ENCODE peak calls at places on chromosome 15, in seven cellular contexts. O is aorta, C is AG10803, N is BJ, P is cardiac muscle cell, I is mammary epithelial cell, J is Peyer's patch. Y is an unnamed sample.

GRCh38 chr15:71440479-71441071 is 325.3 kb downstream of the THSD4 start:
- DNase-seq in O (no peak), C (peak), N (peak), P (peak), I (peak), J (no peak), Y (peak)

GRCh38 chr15:80478075-80478474 is 73.9 kb downstream of the ARNT2 start:
- DNase-seq in O (no peak), C (peak), N (no peak), P (no peak), I (no peak), J (no peak), Y (no peak)

GRCh38 chr15:64985382-64986033 is 4.2 kb downstream of the SPG21 start:
- DNase-seq in O (no peak), C (peak), N (no peak), P (no peak), I (no peak), J (no peak), Y (no peak)

GRCh38 chr15:45048784-45049631 is 26.0 kb downstream of the SORD start:
- DNase-seq in O (no peak), C (no peak), N (no peak), P (no peak), I (no peak), J (no peak), Y (no peak)

GRCh38 chr15:38975282-38975990 is 410.8 kb upstream of the RASGRP1 start:
- DNase-seq in O (no peak), C (no peak), N (no peak), P (no peak), I (no peak), J (no peak), Y (no peak)

GRCh38 chr15:80367094-80367493 is 37.1 kb upstream of the ARNT2 start:
- DNase-seq in O (no peak), C (no peak), N (no peak), P (peak), I (no peak), J (no peak), Y (peak)

GRCh38 chr15:100601158-100601557 is 826 bp downstream of the LINS1 start:
- DNase-seq in O (peak), C (no peak), N (no peak), P (peak), I (peak), J (no peak), Y (no peak)

GRCh38 chr15:90482124-90483011 is 47.4 kb upstream of the CRTC3 start:
- DNase-seq in O (no peak), C (peak), N (peak), P (peak), I (no peak), J (no peak), Y (peak)

GRCh38 chr15:84859143-84859542 is 25.3 kb upstream of the SLC28A1 start:
- DNase-seq in O (no peak), C (no peak), N (no peak), P (no peak), I (peak), J (no peak), Y (no peak)

GRCh38 chr15:31260646-31261265 is 65.9 kb upstream of the KLF13 start:
- DNase-seq in O (no peak), C (no peak), N (no peak), P (no peak), I (no peak), J (peak), Y (no peak)

GRCh38 chr15:59335197-59335786 is 37.4 kb downstream of the MYO1E start:
- DNase-seq in O (no peak), C (peak), N (no peak), P (peak), I (no peak), J (no peak), Y (no peak)

GRCh38 chr15:71409541-71409940 is 294.3 kb downstream of the THSD4 start:
- DNase-seq in O (no peak), C (no peak), N (no peak), P (no peak), I (no peak), J (no peak), Y (no peak)

GRCh38 chr15:36465304-36465703 is 114.1 kb upstream of the CDIN1 start:
- DNase-seq in O (no peak), C (no peak), N (no peak), P (no peak), I (no peak), J (no peak), Y (no peak)

GRCh38 chr15:74907277-74907870 is 723 bp upstream of the FAM219B start:
- DNase-seq in O (no peak), C (no peak), N (no peak), P (peak), I (no peak), J (no peak), Y (peak)

GRCh38 chr15:45551691-45552090 is 29.1 kb upstream of the SLC30A4 start:
- DNase-seq in O (no peak), C (peak), N (no peak), P (no peak), I (peak), J (no peak), Y (no peak)

GRCh38 chr15:71116942-71117341 is 1.7 kb downstream of the THSD4 start:
- DNase-seq in O (no peak), C (no peak), N (no peak), P (no peak), I (peak), J (no peak), Y (peak)

GRCh38 chr15:70726753-70727152 is 36.6 kb downstream of the UACA start:
- DNase-seq in O (no peak), C (peak), N (no peak), P (peak), I (no peak), J (no peak), Y (peak)

DNA sequence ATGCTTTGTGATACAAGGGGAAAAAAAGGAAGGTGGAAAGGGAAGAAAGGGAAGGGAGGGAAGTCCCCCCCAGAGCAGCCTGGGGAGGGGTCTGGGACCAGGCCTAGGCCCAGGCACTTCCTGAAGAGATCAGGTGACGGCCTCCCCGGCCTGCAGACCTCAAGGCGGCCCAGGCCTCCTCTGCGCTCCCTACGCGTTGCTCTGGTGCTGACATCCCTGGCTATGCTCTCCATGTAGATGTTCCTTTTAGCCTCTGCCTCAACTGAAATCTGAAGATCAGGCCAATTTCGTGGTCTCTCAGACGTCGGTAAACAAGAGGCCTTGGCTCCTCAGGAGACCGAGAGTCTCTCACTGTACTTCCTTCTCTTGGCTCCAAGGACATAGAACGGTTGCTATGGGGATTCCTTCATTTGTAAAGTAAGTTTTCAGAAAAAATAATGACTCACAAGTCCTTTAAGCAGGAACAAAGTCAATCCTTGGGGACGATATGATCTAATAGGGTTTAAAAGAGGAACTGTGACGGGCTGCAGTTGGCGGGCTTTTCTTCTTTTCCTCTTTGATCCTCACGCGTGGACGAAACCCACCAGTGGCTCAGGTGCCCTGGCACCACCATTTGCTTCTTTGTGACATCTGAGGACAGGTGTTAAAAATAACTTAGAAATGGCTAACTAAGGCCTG is 55.6 kb upstream of the CGNL1 start:
- DNase-seq in O (peak), C (peak), N (no peak), P (no peak), I (no peak), J (no peak), Y (no peak)
- H3K4me3 ChIP-seq in O (no peak), C (no peak), N (no peak), P (no peak), I (no peak), J (no peak), Y (no peak)

GRCh38 chr15:69414702-69415161 is 583 bp downstream of the KIF23 start:
- DNase-seq in O (peak), C (peak), N (peak), P (peak), I (peak), J (no peak), Y (peak)

GRCh38 chr15:69417581-69417980 is 3.4 kb downstream of the KIF23 start:
- DNase-seq in O (no peak), C (peak), N (peak), P (no peak), I (no peak), J (no peak), Y (no peak)

GRCh38 chr15:69413822-69414701 is at the start of gene KIF23:
- DNase-seq in O (peak), C (peak), N (peak), P (peak), I (peak), J (peak), Y (peak)

GRCh38 chr15:69412701-69413100 is 1.4 kb upstream of the KIF23 start:
- DNase-seq in O (no peak), C (no peak), N (no peak), P (no peak), I (no peak), J (no peak), Y (no peak)

DNA sequence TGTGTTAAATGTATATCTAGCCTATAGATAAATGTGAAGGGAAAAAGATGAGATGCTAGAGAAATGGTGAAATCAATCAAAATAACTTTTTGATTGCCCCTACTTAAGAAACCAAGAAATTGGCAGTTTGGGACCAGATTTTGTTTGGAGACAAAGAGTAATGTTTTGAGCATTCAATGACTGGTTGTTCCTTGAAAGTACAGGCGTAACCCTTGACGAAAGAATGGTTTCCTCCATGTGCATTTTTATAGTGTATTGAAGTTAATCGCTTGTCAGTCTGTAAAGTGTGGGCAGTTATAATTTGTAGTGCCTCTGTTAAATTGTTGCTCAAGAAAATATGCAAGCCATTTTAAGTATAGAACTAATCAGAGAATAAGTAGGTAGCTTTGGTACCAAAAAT is 1.2 kb downstream of the KIF23 start:
- DNase-seq in O (no peak), C (peak), N (no peak), P (no peak), I (no peak), J (no peak), Y (no peak)
- H3K4me3 ChIP-seq in O (no peak), C (peak), N (peak), P (peak), I (peak), J (no peak), Y (peak)

GRCh38 chr15:96351801-96352593 is 21.5 kb downstream of the NR2F2 start:
- DNase-seq in O (peak), C (no peak), N (no peak), P (peak), I (no peak), J (no peak), Y (peak)

GRCh38 chr15:96349034-96349932 is 18.8 kb downstream of the NR2F2 start:
- DNase-seq in O (no peak), C (no peak), N (no peak), P (no peak), I (no peak), J (no peak), Y (no peak)

GRCh38 chr15:96349933-96350292 is 19.4 kb downstream of the NR2F2 start:
- DNase-seq in O (no peak), C (no peak), N (no peak), P (no peak), I (no peak), J (no peak), Y (no peak)

GRCh38 chr15:96350884-96351639 is 20.6 kb downstream of the NR2F2 start:
- DNase-seq in O (no peak), C (no peak), N (no peak), P (no peak), I (no peak), J (no peak), Y (no peak)

DNA sequence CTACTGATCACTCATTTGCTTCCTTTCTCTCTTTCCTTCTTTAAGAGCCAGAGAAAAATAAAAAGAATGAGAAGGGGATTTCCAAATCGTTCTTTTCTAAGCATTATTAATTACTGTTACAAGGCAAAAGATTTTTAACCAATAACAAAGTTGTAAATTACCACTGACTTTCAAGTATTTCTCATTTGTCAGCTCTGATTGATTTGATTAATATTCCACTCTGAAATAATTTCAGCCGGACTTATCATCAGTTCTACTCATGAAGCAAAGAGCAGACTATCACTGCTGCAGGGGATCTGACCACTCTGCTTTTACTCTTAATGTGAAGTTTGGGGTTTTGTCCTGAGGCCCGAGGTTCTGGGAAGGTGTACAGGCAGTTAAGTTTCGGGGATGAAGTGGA is 19.8 kb downstream of the NR2F2 start:
- DNase-seq in O (no peak), C (no peak), N (no peak), P (no peak), I (no peak), J (no peak), Y (no peak)
- H3K4me3 ChIP-seq in O (no peak), C (no peak), N (no peak), P (no peak), I (no peak), J (no peak), Y (no peak)

GRCh38 chr15:41230650-41231533 is at the start of the genes CHP1 and EXD1:
- DNase-seq in O (peak), C (peak), N (peak), P (peak), I (peak), J (peak), Y (peak)
- H3K4me3 ChIP-seq in O (peak), C (peak), N (peak), P (peak), I (peak), J (peak), Y (peak)

DNA sequence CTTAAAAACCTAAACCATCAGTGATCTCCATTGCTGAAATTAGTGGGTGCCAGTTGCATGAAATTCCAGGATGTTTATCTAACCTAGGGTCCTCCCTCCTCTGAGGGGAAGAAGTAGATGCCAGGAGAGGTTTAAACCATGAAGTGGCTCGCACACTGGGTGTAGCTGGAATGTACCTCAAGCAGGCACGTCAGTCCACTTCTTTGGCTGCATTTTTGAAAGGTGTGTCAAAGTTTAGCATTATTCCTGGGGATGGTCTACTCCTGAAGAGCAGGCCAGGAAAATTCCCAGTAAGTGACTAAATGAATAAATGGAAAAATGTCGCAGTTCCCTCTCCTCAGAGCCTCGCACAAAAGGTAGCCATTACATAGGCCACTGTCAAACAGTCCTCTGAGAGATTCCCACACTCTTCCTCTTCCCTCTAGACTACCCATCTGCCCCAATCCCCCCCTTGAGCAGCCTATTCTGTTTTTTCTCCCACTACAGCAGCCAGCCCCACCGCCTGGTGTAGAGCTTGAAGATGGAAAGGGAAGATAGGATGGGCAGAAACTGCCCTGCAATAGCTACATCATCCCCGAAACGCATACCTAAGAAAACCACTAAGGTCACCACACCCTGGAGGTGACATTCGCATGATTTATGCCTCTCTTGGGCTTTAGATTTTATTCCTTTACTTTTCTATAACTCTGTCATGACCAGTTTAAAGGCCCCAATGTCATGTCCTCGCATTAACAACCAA is 663 bp upstream of the TMOD3 start:
- DNase-seq in O (no peak), C (no peak), N (no peak), P (no peak), I (peak), J (no peak), Y (no peak)
- H3K4me3 ChIP-seq in O (no peak), C (no peak), N (no peak), P (no peak), I (no peak), J (no peak), Y (no peak)

GRCh38 chr15:40438712-40439111 is 2.0 kb upstream of the BAHD1 start:
- DNase-seq in O (no peak), C (no peak), N (no peak), P (peak), I (no peak), J (peak), Y (no peak)

GRCh38 chr15:40440300-40441011 is at the start of gene BAHD1:
- DNase-seq in O (peak), C (peak), N (peak), P (peak), I (peak), J (peak), Y (peak)

GRCh38 chr15:40437754-40438687 is 2.7 kb upstream of the BAHD1 start:
- DNase-seq in O (no peak), C (no peak), N (no peak), P (no peak), I (no peak), J (no peak), Y (peak)

GRCh38 chr15:40441012-40441735 is 421 bp downstream of the BAHD1 start:
- DNase-seq in O (no peak), C (no peak), N (no peak), P (peak), I (no peak), J (no peak), Y (peak)

GRCh38 chr15:40439461-40440299 is 1.1 kb upstream of the BAHD1 start:
- DNase-seq in O (no peak), C (no peak), N (no peak), P (peak), I (peak), J (peak), Y (peak)
- H3K4me3 ChIP-seq in O (peak), C (peak), N (peak), P (peak), I (peak), J (peak), Y (peak)

DNA sequence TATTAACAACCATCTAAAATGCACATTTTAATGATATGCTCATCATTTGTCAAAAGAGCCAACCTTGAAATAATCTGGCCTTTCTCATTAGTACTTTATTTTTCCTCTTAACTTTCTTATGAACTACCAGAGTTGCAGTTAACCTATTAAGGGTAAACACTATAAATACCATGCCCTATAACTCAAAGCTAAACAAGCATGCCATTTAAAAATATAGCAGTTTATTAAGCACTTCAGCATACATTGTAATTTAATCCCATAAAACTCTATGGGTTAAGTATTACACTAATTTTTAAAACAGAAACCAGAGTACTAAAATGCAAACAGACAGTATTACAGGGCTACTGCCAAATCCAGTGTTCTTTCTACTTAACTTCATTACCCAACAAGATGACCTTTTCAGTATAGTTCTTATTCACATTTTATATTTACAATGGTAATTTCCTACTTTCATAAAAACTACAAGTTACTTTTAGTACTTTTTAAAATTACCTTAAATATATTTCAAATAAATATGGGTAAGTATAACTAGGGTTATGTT is 11.8 kb downstream of the NPTN start:
- DNase-seq in O (no peak), C (no peak), N (no peak), P (no peak), I (no peak), J (no peak), Y (no peak)
- H3K4me3 ChIP-seq in O (no peak), C (no peak), N (no peak), P (no peak), I (no peak), J (no peak), Y (no peak)

GRCh38 chr15:63597033-63597790 is at the start of gene FBXL22:
- DNase-seq in O (peak), C (peak), N (no peak), P (peak), I (no peak), J (no peak), Y (no peak)
- H3K4me3 ChIP-seq in O (peak), C (peak), N (no peak), P (no peak), I (no peak), J (no peak), Y (no peak)

GRCh38 chr15:33191641-33192040 is 2.9 kb downstream of the FMN1 start:
- DNase-seq in O (no peak), C (no peak), N (no peak), P (no peak), I (no peak), J (no peak), Y (no peak)

GRCh38 chr15:33194704-33195261 is at the start of gene FMN1:
- DNase-seq in O (peak), C (peak), N (peak), P (peak), I (peak), J (peak), Y (peak)

GRCh38 chr15:33195283-33195682 is 769 bp upstream of the FMN1 start:
- DNase-seq in O (no peak), C (no peak), N (no peak), P (no peak), I (no peak), J (no peak), Y (no peak)

GRCh38 chr15:33197636-33198035 is 3.1 kb upstream of the FMN1 start:
- DNase-seq in O (no peak), C (no peak), N (no peak), P (no peak), I (no peak), J (no peak), Y (no peak)

DNA sequence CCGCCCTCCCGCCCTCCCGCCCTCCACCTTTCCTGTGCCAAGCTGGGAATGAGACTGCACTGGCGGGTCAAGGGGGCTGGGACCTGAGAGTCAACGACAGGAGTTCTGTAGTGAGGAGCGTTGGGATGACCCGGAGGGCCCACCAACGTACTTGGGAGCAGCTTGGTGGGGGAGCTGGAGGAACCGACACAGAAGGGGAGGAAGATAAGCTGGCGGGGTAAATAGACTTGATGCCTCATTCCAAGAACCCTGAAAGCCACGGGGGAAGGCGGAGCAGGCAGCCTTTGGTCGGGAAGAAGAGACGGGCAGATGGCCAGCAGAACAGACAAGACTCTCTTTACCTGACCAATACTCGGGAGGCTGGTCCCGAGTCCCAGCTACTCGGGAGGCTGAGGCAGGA is 277 bp downstream of the FMN1 start:
- DNase-seq in O (no peak), C (peak), N (no peak), P (no peak), I (no peak), J (no peak), Y (peak)
- H3K4me3 ChIP-seq in O (no peak), C (peak), N (peak), P (peak), I (peak), J (peak), Y (peak)

GRCh38 chr15:60611592-60612346 is 132.8 kb upstream of the ICE2 start:
- DNase-seq in O (no peak), C (peak), N (no peak), P (no peak), I (no peak), J (no peak), Y (no peak)
- H3K4me3 ChIP-seq in O (no peak), C (no peak), N (no peak), P (no peak), I (no peak), J (no peak), Y (no peak)